ENCODE peak calls at places on chromosomes 16 and 17, in six cellular contexts. One of them, this sample, is unnamed.

GRCh38 chr17:50514936-50515702 is 6.9 kb downstream of the MYCBPAP start:
- DNase-seq in IMR-90: no peak
- DNase-seq in H9: no peak
- DNase-seq in mesendoderm: peak
- DNase-seq in neuronal stem cell: peak
- DNase-seq in trophoblast cell: peak
- DNase-seq in this sample: no peak

GRCh38 chr17:72782985-72783701 is 309.3 kb downstream of the SLC39A11 start:
- DNase-seq in IMR-90: no peak
- DNase-seq in H9: no peak
- DNase-seq in mesendoderm: peak
- DNase-seq in neuronal stem cell: no peak
- DNase-seq in trophoblast cell: no peak
- DNase-seq in this sample: no peak

GRCh38 chr17:35236821-35237220 is 6.1 kb upstream of the SLFN5 start:
- DNase-seq in IMR-90: no peak
- DNase-seq in H9: no peak
- DNase-seq in mesendoderm: no peak
- DNase-seq in neuronal stem cell: no peak
- DNase-seq in trophoblast cell: no peak
- DNase-seq in this sample: no peak

GRCh38 chr17:60079401-60079861 is 710 bp upstream of the HEATR6 start:
- DNase-seq in IMR-90: no peak
- DNase-seq in H9: no peak
- DNase-seq in mesendoderm: no peak
- DNase-seq in neuronal stem cell: no peak
- DNase-seq in trophoblast cell: peak
- DNase-seq in this sample: peak

GRCh38 chr16:27515874-27516353 is 33.8 kb downstream of the GTF3C1 start:
- DNase-seq in IMR-90: no peak
- DNase-seq in H9: peak
- DNase-seq in mesendoderm: peak
- DNase-seq in neuronal stem cell: peak
- DNase-seq in trophoblast cell: no peak
- DNase-seq in this sample: peak

GRCh38 chr17:3965123-3965800 is 1.0 kb upstream of the ATP2A3 start:
- DNase-seq in IMR-90: no peak
- DNase-seq in H9: peak
- DNase-seq in mesendoderm: peak
- DNase-seq in neuronal stem cell: peak
- DNase-seq in trophoblast cell: no peak
- DNase-seq in this sample: peak

GRCh38 chr17:3978421-3979275 is 14.4 kb upstream of the ATP2A3 start:
- DNase-seq in IMR-90: no peak
- DNase-seq in H9: peak
- DNase-seq in mesendoderm: no peak
- DNase-seq in neuronal stem cell: no peak
- DNase-seq in trophoblast cell: no peak
- DNase-seq in this sample: no peak

GRCh38 chr17:4722678-4723240 is 8.5 kb upstream of the MED11 start:
- DNase-seq in IMR-90: no peak
- DNase-seq in H9: no peak
- DNase-seq in mesendoderm: no peak
- DNase-seq in neuronal stem cell: no peak
- DNase-seq in trophoblast cell: no peak
- DNase-seq in this sample: no peak

GRCh38 chr16:4487955-4488481 is 11.8 kb downstream of the HMOX2 start:
- DNase-seq in IMR-90: peak
- DNase-seq in H9: no peak
- DNase-seq in mesendoderm: no peak
- DNase-seq in neuronal stem cell: no peak
- DNase-seq in trophoblast cell: no peak
- DNase-seq in this sample: peak

GRCh38 chr16:14088155-14088753 is 17.1 kb downstream of the MRTFB start:
- DNase-seq in IMR-90: no peak
- DNase-seq in H9: no peak
- DNase-seq in mesendoderm: no peak
- DNase-seq in neuronal stem cell: no peak
- DNase-seq in trophoblast cell: peak
- DNase-seq in this sample: peak

GRCh38 chr17:82985973-82986372 is 93.4 kb upstream of the METRNL start:
- DNase-seq in IMR-90: peak
- DNase-seq in H9: peak
- DNase-seq in mesendoderm: peak
- DNase-seq in neuronal stem cell: no peak
- DNase-seq in trophoblast cell: no peak
- DNase-seq in this sample: peak

GRCh38 chr17:75088902-75089417 is 1.2 kb downstream of the SLC16A5 start:
- DNase-seq in IMR-90: no peak
- DNase-seq in H9: peak
- DNase-seq in mesendoderm: peak
- DNase-seq in neuronal stem cell: no peak
- DNase-seq in trophoblast cell: peak
- DNase-seq in this sample: peak

DNA sequence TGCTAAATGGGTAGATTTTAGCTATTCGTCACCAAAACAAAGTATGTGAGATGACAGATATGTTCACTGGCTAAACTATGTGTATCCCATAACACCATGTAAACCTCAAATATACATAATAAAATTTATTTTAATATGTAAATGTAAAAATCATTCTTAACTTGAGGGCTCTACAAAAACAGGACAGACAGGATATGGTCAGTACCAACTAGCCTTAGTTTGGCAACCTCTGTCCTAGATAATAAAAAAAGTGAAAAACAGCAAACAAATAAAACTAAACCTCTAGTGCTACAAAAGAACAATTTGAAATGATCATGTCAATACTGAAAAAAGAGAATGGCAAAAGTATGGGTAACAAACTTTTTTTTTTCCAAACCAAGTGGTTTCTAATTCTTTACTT is 33.8 kb downstream of the NCOR1 start:
- DNase-seq in IMR-90: no peak
- DNase-seq in H9: no peak
- DNase-seq in mesendoderm: no peak
- DNase-seq in neuronal stem cell: no peak
- DNase-seq in trophoblast cell: no peak
- DNase-seq in this sample: no peak
- H2AK5ac ChIP-seq in IMR-90: no peak
- H2AK5ac ChIP-seq in H9: no peak
- H2AK5ac ChIP-seq in mesendoderm: no peak
- H2AK5ac ChIP-seq in neuronal stem cell: no peak
- H2AK5ac ChIP-seq in trophoblast cell: no peak
- H2AK5ac ChIP-seq in this sample: no peak

GRCh38 chr17:31488264-31488981 is 96.9 kb downstream of the RAB11FIP4 start:
- DNase-seq in IMR-90: no peak
- DNase-seq in H9: peak
- DNase-seq in mesendoderm: peak
- DNase-seq in neuronal stem cell: no peak
- DNase-seq in trophoblast cell: no peak
- DNase-seq in this sample: no peak
- H2AK5ac ChIP-seq in IMR-90: no peak
- H2AK5ac ChIP-seq in H9: no peak
- H2AK5ac ChIP-seq in mesendoderm: no peak
- H2AK5ac ChIP-seq in neuronal stem cell: peak
- H2AK5ac ChIP-seq in trophoblast cell: peak
- H2AK5ac ChIP-seq in this sample: no peak

DNA sequence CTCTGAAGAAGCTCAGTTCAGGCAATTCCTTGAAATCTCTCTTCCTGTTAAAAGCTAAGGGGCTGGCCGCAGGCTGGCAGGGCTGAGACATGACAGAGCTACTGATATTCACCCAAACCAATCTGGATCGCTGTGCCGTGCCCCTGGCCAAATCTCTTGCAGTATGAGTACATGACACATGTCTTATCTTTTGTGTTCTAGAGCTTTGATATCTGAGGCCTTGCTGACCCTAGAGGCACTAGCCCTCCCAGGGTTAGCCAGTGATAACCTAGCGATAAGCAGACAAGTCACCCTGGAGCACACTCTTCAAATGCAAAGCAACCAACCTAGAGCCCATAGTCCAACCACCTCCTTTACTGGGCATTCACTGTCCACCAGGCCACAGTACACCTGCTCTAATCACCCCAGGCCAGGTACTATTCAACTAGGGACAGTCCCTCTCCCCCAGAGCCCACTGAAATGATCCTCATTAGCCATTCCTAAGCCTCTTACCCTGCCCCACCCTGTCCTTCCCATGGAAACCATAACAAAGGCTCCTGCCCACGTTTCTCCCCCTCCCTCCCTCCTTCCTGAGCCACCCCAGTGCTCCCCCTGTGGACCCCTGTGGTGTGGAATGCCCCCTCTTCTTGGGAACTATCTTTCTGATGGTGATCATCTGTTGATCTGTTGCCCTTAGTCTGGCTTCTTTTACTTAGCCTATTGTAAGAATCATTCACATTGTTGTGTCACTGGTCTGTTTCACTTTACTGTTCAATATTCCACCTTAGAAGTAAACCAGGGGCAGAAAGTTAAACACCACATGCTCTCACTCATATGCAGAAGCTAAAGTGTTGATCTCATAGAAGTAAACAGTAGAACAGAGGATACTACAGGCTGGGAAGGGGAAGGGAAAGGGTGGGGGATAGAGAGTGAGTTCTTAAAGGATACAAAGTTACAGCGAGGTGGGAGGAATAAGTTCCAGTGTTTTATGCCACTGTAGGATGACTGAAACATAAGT is 52.5 kb downstream of the TEKT5 start:
- DNase-seq in IMR-90: no peak
- DNase-seq in H9: peak
- DNase-seq in mesendoderm: peak
- DNase-seq in neuronal stem cell: peak
- DNase-seq in trophoblast cell: no peak
- DNase-seq in this sample: no peak
- H2AK5ac ChIP-seq in IMR-90: no peak
- H2AK5ac ChIP-seq in H9: no peak
- H2AK5ac ChIP-seq in mesendoderm: no peak
- H2AK5ac ChIP-seq in neuronal stem cell: peak
- H2AK5ac ChIP-seq in trophoblast cell: no peak
- H2AK5ac ChIP-seq in this sample: no peak

DNA sequence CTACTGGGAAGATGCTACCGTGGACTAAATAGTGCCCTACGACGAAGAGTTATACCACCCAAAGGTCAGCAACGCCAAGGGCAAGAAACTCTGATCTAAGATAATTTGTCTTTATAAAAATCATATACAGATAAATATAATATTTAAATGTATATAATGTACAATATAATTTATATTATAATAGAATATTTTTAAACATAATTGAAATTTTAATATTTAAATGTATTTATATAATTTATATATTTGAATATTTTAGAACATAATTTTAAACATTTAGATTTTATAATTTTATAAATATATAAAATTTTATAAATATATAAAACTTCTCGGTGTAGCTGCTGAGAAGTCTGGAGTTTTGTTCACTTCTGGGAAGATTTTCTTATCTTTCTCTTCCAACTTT is 209.2 kb downstream of the FOXL1 start:
- DNase-seq in IMR-90: no peak
- DNase-seq in H9: no peak
- DNase-seq in mesendoderm: no peak
- DNase-seq in neuronal stem cell: no peak
- DNase-seq in trophoblast cell: no peak
- DNase-seq in this sample: no peak
- H2AK5ac ChIP-seq in IMR-90: no peak
- H2AK5ac ChIP-seq in H9: no peak
- H2AK5ac ChIP-seq in mesendoderm: no peak
- H2AK5ac ChIP-seq in neuronal stem cell: no peak
- H2AK5ac ChIP-seq in trophoblast cell: no peak
- H2AK5ac ChIP-seq in this sample: no peak

DNA sequence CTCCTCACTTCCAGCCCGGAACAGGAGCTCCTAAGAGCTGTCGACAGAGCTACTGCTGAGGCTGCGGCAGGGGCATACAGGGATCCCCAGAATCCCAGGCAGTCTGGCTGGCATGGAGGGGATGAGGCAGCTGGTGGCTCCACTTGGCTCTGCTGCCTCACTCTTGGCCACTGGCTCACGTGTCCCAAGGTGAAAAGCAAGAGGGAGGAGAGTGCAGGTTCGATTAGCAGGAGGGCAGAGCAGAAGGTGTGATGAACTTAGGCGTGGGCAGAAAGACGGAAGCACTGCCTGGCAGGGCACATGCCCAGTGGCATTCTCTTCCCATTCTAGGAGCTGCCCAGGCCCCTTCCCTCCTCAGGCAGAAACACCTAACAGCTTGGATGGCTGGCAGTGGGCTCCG is 11.3 kb upstream of the TBX21 start:
- DNase-seq in IMR-90: no peak
- DNase-seq in H9: no peak
- DNase-seq in mesendoderm: no peak
- DNase-seq in neuronal stem cell: no peak
- DNase-seq in trophoblast cell: no peak
- DNase-seq in this sample: no peak
- H2AK5ac ChIP-seq in IMR-90: peak
- H2AK5ac ChIP-seq in H9: no peak
- H2AK5ac ChIP-seq in mesendoderm: no peak
- H2AK5ac ChIP-seq in neuronal stem cell: peak
- H2AK5ac ChIP-seq in trophoblast cell: no peak
- H2AK5ac ChIP-seq in this sample: no peak